ENCODE peak calls at places on chromosome 9, in four cellular contexts. One of them, this sample, is unnamed.

GRCh38 chr9:69433426-69433825 is 108.4 kb downstream of the ENTREP1 start:
- DNase-seq in iPS-NIHi11: no peak
- DNase-seq in fibroblast of the aortic adventitia: no peak
- DNase-seq in activated T-helper 9 cell treated with anti-CD3 and anti-CD28 coated beads, Interleukin-2, amount 50 U/mL, for 16 hours: no peak
- DNase-seq in this sample: no peak

GRCh38 chr9:89179920-89180667 is 1.5 kb upstream of the SHC3 start:
- DNase-seq in iPS-NIHi11: peak; percentile 92
- DNase-seq in fibroblast of the aortic adventitia: peak; percentile 97
- DNase-seq in activated T-helper 9 cell treated with anti-CD3 and anti-CD28 coated beads, Interleukin-2, amount 50 U/mL, for 16 hours: no peak
- DNase-seq in this sample: no peak

GRCh38 chr9:27870404-27870803 is 297.1 kb upstream of the C9orf72 start:
- DNase-seq in iPS-NIHi11: no peak
- DNase-seq in fibroblast of the aortic adventitia: no peak
- DNase-seq in activated T-helper 9 cell treated with anti-CD3 and anti-CD28 coated beads, Interleukin-2, amount 50 U/mL, for 16 hours: no peak
- DNase-seq in this sample: no peak

GRCh38 chr9:129776566-129776937 is 23.7 kb upstream of the PTGES start:
- DNase-seq in iPS-NIHi11: no peak
- DNase-seq in fibroblast of the aortic adventitia: peak; percentile 46
- DNase-seq in activated T-helper 9 cell treated with anti-CD3 and anti-CD28 coated beads, Interleukin-2, amount 50 U/mL, for 16 hours: no peak
- DNase-seq in this sample: no peak

GRCh38 chr9:127863179-127863578 is 8.7 kb upstream of the ENG start:
- DNase-seq in iPS-NIHi11: no peak
- DNase-seq in fibroblast of the aortic adventitia: no peak
- DNase-seq in activated T-helper 9 cell treated with anti-CD3 and anti-CD28 coated beads, Interleukin-2, amount 50 U/mL, for 16 hours: no peak
- DNase-seq in this sample: no peak

GRCh38 chr9:112556497-112557085 is 70.0 kb downstream of the KIAA1958 start:
- DNase-seq in iPS-NIHi11: no peak
- DNase-seq in fibroblast of the aortic adventitia: peak; percentile 12
- DNase-seq in activated T-helper 9 cell treated with anti-CD3 and anti-CD28 coated beads, Interleukin-2, amount 50 U/mL, for 16 hours: no peak
- DNase-seq in this sample: no peak

GRCh38 chr9:132498811-132499210 is 83.6 kb upstream of the BARHL1 start:
- DNase-seq in iPS-NIHi11: peak; percentile 83
- DNase-seq in fibroblast of the aortic adventitia: no peak
- DNase-seq in activated T-helper 9 cell treated with anti-CD3 and anti-CD28 coated beads, Interleukin-2, amount 50 U/mL, for 16 hours: no peak
- DNase-seq in this sample: no peak

GRCh38 chr9:96232539-96233241 is 69.3 kb downstream of the HSD17B3 start:
- DNase-seq in iPS-NIHi11: peak; percentile 76
- DNase-seq in fibroblast of the aortic adventitia: peak; percentile 73
- DNase-seq in activated T-helper 9 cell treated with anti-CD3 and anti-CD28 coated beads, Interleukin-2, amount 50 U/mL, for 16 hours: no peak
- DNase-seq in this sample: no peak

GRCh38 chr9:95036676-95037075 is 280.8 kb downstream of the FANCC start:
- DNase-seq in iPS-NIHi11: no peak
- DNase-seq in fibroblast of the aortic adventitia: no peak
- DNase-seq in activated T-helper 9 cell treated with anti-CD3 and anti-CD28 coated beads, Interleukin-2, amount 50 U/mL, for 16 hours: no peak
- DNase-seq in this sample: no peak

GRCh38 chr9:127628644-127629467 is 16.8 kb downstream of the STXBP1 start:
- DNase-seq in iPS-NIHi11: no peak
- DNase-seq in fibroblast of the aortic adventitia: peak; percentile 37
- DNase-seq in activated T-helper 9 cell treated with anti-CD3 and anti-CD28 coated beads, Interleukin-2, amount 50 U/mL, for 16 hours: no peak
- DNase-seq in this sample: no peak

GRCh38 chr9:119044801-119045200 is 324.4 kb downstream of the BRINP1 start:
- DNase-seq in iPS-NIHi11: no peak
- DNase-seq in fibroblast of the aortic adventitia: no peak
- DNase-seq in activated T-helper 9 cell treated with anti-CD3 and anti-CD28 coated beads, Interleukin-2, amount 50 U/mL, for 16 hours: no peak
- DNase-seq in this sample: no peak

GRCh38 chr9:88196456-88196855 is 58.2 kb upstream of the SPATA31C2 start:
- DNase-seq in iPS-NIHi11: no peak
- DNase-seq in fibroblast of the aortic adventitia: no peak
- DNase-seq in activated T-helper 9 cell treated with anti-CD3 and anti-CD28 coated beads, Interleukin-2, amount 50 U/mL, for 16 hours: no peak
- DNase-seq in this sample: no peak

GRCh38 chr9:126228779-126229444 is 97.7 kb upstream of the MVB12B start:
- DNase-seq in iPS-NIHi11: peak; percentile 94
- DNase-seq in fibroblast of the aortic adventitia: peak; percentile 73
- DNase-seq in activated T-helper 9 cell treated with anti-CD3 and anti-CD28 coated beads, Interleukin-2, amount 50 U/mL, for 16 hours: peak; percentile 40
- DNase-seq in this sample: peak; percentile 29

This sample was measured in stimulated activated CD8-positive, alpha-beta memory T cell treated with anti-CD3 and anti-CD28 coated beads, Interleukin-12 subunit alpha, Interleukin-12 subunit beta, amount 100 ng/mL, for 4 hours.